ENCODE peak calls at places on chromosomes 2 and 18, in five cellular contexts. One of them, this sample, is unnamed.
A peak's percentile ranks its signal among the peaks of the same experiment; 100 is the strongest.

GRCh38 chr2:217851191-217852020 is 151.4 kb downstream of the TNS1 start:
- DNase-seq in GM12892: no peak
- DNase-seq in H1: no peak
- DNase-seq in K562: no peak
- DNase-seq in HepG2: no peak
- DNase-seq in this sample: no peak

GRCh38 chr2:188452084-188452483 is 160.4 kb downstream of the GULP1 start:
- DNase-seq in HepG2: no peak
- DNase-seq in H1: no peak
- DNase-seq in GM12892: no peak
- DNase-seq in K562: no peak
- DNase-seq in this sample: no peak

GRCh38 chr2:231926180-231926741 is at the start of gene NPPC:
- DNase-seq in H1: no peak
- DNase-seq in K562: peak; percentile 59
- DNase-seq in HepG2: peak; percentile 62
- DNase-seq in GM12892: peak; percentile 62
- DNase-seq in this sample: peak; percentile 81

GRCh38 chr18:35099911-35100310 is 58.7 kb downstream of the MAPRE2 start:
- DNase-seq in H1: no peak
- DNase-seq in HepG2: no peak
- DNase-seq in K562: no peak
- DNase-seq in GM12892: no peak
- DNase-seq in this sample: no peak

GRCh38 chr18:60082790-60083189 is 183.0 kb downstream of the PMAIP1 start:
- DNase-seq in HepG2: no peak
- DNase-seq in K562: no peak
- DNase-seq in H1: no peak
- DNase-seq in GM12892: no peak
- DNase-seq in this sample: no peak

GRCh38 chr2:142880275-142880674 is 2.8 kb downstream of the KYNU start:
- DNase-seq in H1: no peak
- DNase-seq in HepG2: peak; percentile 44
- DNase-seq in K562: no peak
- DNase-seq in GM12892: no peak
- DNase-seq in this sample: no peak

GRCh38 chr2:113390133-113390849 is 47.2 kb upstream of the ZNG1B start:
- DNase-seq in K562: peak; percentile 71
- DNase-seq in GM12892: no peak
- DNase-seq in HepG2: peak; percentile 79
- DNase-seq in H1: peak; percentile 62
- DNase-seq in this sample: peak; percentile 35

GRCh38 chr2:157751462-157752058 is 122.9 kb upstream of the ACVR1C start:
- DNase-seq in GM12892: no peak
- DNase-seq in K562: peak; percentile 88
- DNase-seq in H1: no peak
- DNase-seq in HepG2: peak; percentile 22
- DNase-seq in this sample: no peak

GRCh38 chr18:56505293-56505692 is 133.1 kb downstream of the TXNL1 start:
- DNase-seq in K562: no peak
- DNase-seq in GM12892: no peak
- DNase-seq in H1: no peak
- DNase-seq in HepG2: no peak
- DNase-seq in this sample: no peak

GRCh38 chr2:126934803-126935202 is 36.1 kb downstream of the TEX51 start:
- DNase-seq in K562: no peak
- DNase-seq in HepG2: no peak
- DNase-seq in GM12892: no peak
- DNase-seq in H1: no peak
- DNase-seq in this sample: no peak

GRCh38 chr2:36561223-36561944 is 36.6 kb downstream of the FEZ2 start:
- DNase-seq in H1: peak; percentile 17
- DNase-seq in HepG2: peak; percentile 18
- DNase-seq in GM12892: no peak
- DNase-seq in K562: peak; percentile 16
- DNase-seq in this sample: no peak

DNA sequence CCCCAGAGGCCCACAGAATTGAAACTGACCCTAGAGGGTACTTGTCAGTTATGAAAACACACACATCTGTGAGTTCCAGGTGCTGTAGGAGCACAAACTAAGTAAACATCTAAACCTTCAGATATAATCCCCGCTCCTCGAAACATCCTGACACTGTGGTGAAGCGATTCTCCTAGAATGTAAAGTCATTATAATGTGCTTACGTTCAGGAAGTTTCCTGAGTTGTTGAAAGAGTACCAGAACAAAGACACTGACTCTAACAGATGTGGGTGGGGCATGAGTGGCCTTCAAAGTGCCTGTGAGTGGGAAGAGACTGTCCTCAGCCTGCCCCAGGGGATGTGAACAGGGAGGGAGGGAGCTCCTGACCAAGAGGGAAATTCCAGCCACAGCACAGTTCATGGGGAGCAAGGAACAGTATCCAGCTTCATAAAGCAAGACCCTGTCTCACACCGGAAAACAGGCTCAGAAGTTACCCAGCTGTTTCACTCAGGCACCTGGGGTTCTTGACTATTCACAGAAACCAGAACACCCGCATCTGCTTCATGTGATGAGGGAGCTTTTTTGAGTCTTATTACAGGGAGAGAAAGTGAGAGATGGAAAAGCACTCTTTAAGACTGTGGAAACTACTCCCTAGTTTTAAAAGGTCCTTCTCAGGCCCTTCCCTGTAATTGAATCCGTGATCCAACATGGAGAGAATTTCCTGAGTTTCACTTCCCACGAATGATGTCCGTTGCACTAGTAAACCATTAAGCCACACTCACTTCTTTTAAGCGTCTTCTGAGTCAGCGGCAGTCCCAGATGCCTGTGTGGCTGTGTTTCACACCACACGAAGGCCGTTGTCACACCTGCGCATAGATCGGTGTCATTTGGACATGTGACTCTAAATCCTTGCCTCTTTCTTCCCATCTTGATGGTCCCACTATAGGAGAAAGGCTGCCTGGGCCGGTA is 88.6 kb upstream of the EML6 start:
- DNase-seq in HepG2: no peak
- DNase-seq in H1: peak; percentile 21
- DNase-seq in GM12892: peak; percentile 43
- DNase-seq in K562: no peak
- DNase-seq in this sample: peak; percentile 31
- TF ChIP-seq POLR2A in HepG2: peak; percentile 27
- TF ChIP-seq POLR2A in H1: no peak
- TF ChIP-seq POLR2A in GM12892: no peak
- TF ChIP-seq POLR2A in K562: no peak
- TF ChIP-seq POLR2A in this sample: no peak

GRCh38 chr2:128486640-128487375 is 168.1 kb upstream of the HS6ST1 start:
- DNase-seq in H1: no peak
- DNase-seq in HepG2: no peak
- DNase-seq in GM12892: no peak
- DNase-seq in K562: peak; percentile 29
- DNase-seq in this sample: no peak

GRCh38 chr2:128487650-128488387 is 169.2 kb upstream of the HS6ST1 start:
- DNase-seq in HepG2: no peak
- DNase-seq in GM12892: no peak
- DNase-seq in H1: no peak
- DNase-seq in K562: no peak
- DNase-seq in this sample: no peak

GRCh38 chr2:128490321-128490720 is 171.7 kb upstream of the HS6ST1 start:
- DNase-seq in GM12892: no peak
- DNase-seq in H1: no peak
- DNase-seq in K562: no peak
- DNase-seq in HepG2: no peak
- DNase-seq in this sample: no peak

GRCh38 chr2:128489580-128490273 is 171.1 kb upstream of the HS6ST1 start:
- DNase-seq in GM12892: no peak
- DNase-seq in HepG2: no peak
- DNase-seq in K562: no peak
- DNase-seq in H1: no peak
- DNase-seq in this sample: no peak

DNA sequence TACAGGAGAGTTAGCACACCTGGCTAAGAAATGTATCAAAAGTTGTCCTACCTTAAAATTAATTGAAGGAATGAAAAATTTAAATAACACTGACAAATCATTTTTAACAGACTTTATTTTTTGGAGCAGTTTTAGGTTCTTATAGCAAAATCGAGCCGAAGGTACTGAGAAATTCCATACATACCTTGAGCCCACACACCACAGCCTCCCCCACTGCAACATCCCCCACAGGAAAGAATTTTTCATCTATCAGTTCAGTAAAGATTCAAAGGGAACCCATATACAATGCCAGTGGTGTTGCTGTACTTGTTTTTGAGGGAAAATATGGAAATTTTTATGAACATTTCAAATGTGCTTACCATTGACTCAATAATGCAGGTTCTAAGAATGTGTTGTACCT is 169.8 kb upstream of the HS6ST1 start:
- DNase-seq in K562: no peak
- DNase-seq in HepG2: no peak
- DNase-seq in H1: no peak
- DNase-seq in GM12892: no peak
- DNase-seq in this sample: no peak
- TF ChIP-seq TAF1 in K562: no peak
- TF ChIP-seq TAF1 in HepG2: no peak
- TF ChIP-seq TAF1 in H1: no peak
- TF ChIP-seq TAF1 in GM12892: no peak
- TF ChIP-seq TAF1 in this sample: no peak

GRCh38 chr2:74534411-74534810 is 4.7 kb downstream of the HTRA2 start:
- DNase-seq in K562: no peak
- DNase-seq in GM12892: no peak
- DNase-seq in HepG2: no peak
- DNase-seq in H1: no peak
- DNase-seq in this sample: no peak
- TF ChIP-seq POLR2A in K562: no peak
- TF ChIP-seq POLR2A in GM12892: peak; percentile 12
- TF ChIP-seq POLR2A in HepG2: no peak
- TF ChIP-seq POLR2A in H1: no peak
- TF ChIP-seq POLR2A in this sample: no peak

DNA sequence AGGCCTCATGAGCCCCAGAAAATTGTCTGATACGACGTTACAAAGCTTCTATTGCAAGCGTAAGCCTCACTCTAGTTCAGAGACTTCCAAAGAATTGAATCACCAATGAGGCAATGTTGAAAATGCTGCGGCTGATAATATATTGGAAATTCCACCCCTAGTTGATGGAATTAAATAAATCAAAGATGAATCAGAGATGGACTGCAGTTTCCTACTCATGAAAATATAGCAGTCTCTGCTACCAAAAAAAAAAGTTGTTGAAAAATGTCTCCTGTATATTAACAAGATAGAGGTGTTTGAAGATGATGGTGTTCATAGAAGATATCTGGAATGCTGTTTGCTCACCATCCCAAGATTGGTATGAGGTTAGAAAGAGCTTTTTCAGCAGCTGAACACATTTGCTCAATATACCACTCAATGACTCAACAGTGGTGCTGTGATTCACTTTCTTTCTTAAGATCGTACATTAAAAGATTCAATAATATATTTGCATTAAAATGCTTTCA is 99.8 kb upstream of the ARHGAP28 start:
- DNase-seq in K562: no peak
- DNase-seq in HepG2: no peak
- DNase-seq in H1: no peak
- DNase-seq in GM12892: no peak
- DNase-seq in this sample: no peak
- TF ChIP-seq TAF1 in K562: no peak
- TF ChIP-seq TAF1 in HepG2: no peak
- TF ChIP-seq TAF1 in H1: no peak
- TF ChIP-seq TAF1 in GM12892: no peak
- TF ChIP-seq TAF1 in this sample: no peak

DNA sequence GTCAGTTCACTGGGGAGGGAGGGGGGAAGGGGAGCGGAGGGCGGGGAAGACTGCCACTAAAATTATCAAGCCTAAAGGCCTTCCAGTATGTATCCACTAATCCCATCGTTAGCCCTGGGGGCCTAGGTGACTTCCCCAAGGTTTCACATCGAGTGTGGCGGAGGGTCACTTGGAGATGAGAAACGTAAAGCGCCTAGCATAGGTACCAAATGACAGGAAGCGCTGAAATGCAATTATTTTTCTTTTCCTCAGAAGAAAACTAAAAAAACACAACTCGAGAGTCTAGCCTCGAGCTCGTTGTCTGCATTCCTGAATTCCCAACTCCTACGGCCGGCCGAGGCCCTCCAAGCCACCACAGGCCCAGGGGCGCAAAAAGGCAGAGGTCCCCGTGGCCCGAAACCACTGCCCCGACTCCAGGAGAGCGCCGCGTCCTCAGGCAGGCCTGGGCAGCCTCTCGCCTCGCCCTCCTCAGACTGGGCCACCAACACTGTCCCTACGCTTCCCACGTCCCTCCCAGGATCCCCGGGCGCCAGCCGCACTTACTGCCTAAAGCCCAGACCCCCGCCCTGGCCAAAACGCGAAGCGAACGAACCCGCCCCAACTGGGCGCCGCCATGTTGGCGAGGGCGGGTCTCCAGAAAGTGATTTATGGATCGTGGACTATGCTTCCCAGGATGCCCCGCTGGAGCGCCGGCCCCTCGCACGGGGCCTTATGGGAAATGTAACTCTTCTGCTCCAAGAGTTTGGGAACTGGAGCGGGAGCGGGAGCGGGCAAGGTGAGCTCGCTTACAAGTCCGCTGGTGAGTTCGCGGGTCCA is at the start of gene USP40:
- DNase-seq in K562: peak; percentile 91
- DNase-seq in H1: peak; percentile 83
- DNase-seq in HepG2: peak; percentile 90
- DNase-seq in GM12892: peak; percentile 25
- DNase-seq in this sample: peak; percentile 35
- TF ChIP-seq POLR2A in K562: peak; percentile 90
- TF ChIP-seq POLR2A in H1: peak; percentile 87
- TF ChIP-seq POLR2A in HepG2: peak; percentile 93
- TF ChIP-seq POLR2A in GM12892: peak; percentile 80
- TF ChIP-seq POLR2A in this sample: peak; percentile 65

GRCh38 chr2:62410926-62411456 is 95.0 kb downstream of the TMEM17 start:
- DNase-seq in H1: no peak
- DNase-seq in K562: no peak
- DNase-seq in GM12892: no peak
- DNase-seq in HepG2: no peak
- DNase-seq in this sample: no peak
- TF ChIP-seq TAF1 in H1: no peak
- TF ChIP-seq TAF1 in K562: no peak
- TF ChIP-seq TAF1 in GM12892: no peak
- TF ChIP-seq TAF1 in HepG2: no peak
- TF ChIP-seq TAF1 in this sample: no peak

DNA sequence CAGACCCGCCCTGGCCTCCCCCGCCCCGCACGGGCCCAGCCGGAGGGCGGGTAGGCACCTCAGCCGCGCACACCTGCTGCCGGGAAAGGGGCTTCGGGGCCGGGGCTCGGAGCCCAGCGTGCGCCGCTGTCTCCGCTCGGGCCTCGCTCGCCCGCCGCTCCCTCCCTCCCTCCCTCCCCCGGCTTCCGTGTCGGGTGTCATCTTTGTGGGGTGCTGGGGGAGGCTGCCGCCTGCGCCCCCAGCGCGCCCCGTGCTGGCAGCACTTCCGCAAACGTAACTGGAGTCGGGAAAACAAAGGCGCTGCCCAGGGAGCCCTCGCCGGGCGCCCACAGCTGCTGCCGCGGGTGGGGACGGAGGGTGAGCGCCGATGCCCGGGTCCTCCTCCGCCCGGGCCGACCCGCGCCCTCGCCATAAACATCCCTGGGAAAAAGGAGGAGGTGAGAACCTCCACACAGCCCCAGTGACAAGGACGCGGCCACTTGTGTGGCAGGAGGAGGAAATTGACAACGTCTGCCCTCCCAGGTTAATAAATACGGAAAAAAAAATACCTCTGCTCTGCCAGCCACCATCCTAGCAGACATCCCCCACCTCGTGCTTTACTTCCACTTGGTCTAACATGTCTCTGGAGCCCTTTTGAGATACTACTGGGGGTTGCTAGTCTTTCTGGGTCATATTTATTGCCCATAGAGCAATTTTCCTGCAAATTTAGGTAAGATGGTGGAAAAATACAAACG is 550 bp downstream of the MFSD6 start:
- DNase-seq in GM12892: peak; percentile 61
- DNase-seq in HepG2: no peak
- DNase-seq in K562: peak; percentile 50
- DNase-seq in H1: no peak
- DNase-seq in this sample: peak; percentile 54
- TF ChIP-seq POLR2A in GM12892: peak; percentile 19
- TF ChIP-seq POLR2A in HepG2: no peak
- TF ChIP-seq POLR2A in K562: no peak
- TF ChIP-seq POLR2A in H1: no peak
- TF ChIP-seq POLR2A in this sample: no peak

This sample was measured in GM12891.